ENCODE peak calls at places on chromosome 2, in six cellular contexts. A, O, N, V, P and K are unnamed samples.

GRCh38 chr2:176079285-176079830 is 4.4 kb downstream of the EVX2 start:
- DNase-seq in A (no peak), O (no peak), N (peak; percentile 59), V (no peak), P (no peak), K (no peak)

GRCh38 chr2:168565112-168565511 is 109.0 kb downstream of the CERS6 start:
- DNase-seq in A (no peak), O (no peak), N (no peak), V (no peak), P (no peak), K (no peak)

GRCh38 chr2:232342635-232343565 is 35.7 kb upstream of the ALPP start:
- DNase-seq in A (no peak), O (no peak), N (peak; percentile 9), V (no peak), P (no peak), K (no peak)

GRCh38 chr2:77552956-77553355 is 30.8 kb upstream of the LRRTM4 start:
- DNase-seq in A (peak; percentile 87), O (no peak), N (no peak), V (no peak), P (no peak), K (no peak)

GRCh38 chr2:43084699-43085091 is 141.7 kb downstream of the ZFP36L2 start:
- DNase-seq in A (no peak), O (no peak), N (no peak), V (no peak), P (no peak), K (peak; percentile 57)

GRCh38 chr2:215950009-215950408 is 63.3 kb downstream of the MREG start:
- DNase-seq in A (peak; percentile 19), O (no peak), N (no peak), V (peak; percentile 5), P (no peak), K (no peak)

GRCh38 chr2:20589975-20590703 is 60.8 kb downstream of the HS1BP3 start:
- DNase-seq in A (no peak), O (peak; percentile 37), N (no peak), V (no peak), P (no peak), K (no peak)

GRCh38 chr2:241009601-241010530 is 11.4 kb downstream of the SNED1 start:
- DNase-seq in A (no peak), O (no peak), N (peak; percentile 67), V (peak; percentile 78), P (peak; percentile 73), K (peak; percentile 34)

GRCh38 chr2:163565192-163565591 is 170.6 kb downstream of the FIGN start:
- DNase-seq in A (no peak), O (no peak), N (no peak), V (no peak), P (no peak), K (no peak)

GRCh38 chr2:239534581-239535412 is 134.0 kb upstream of the HDAC4 start:
- DNase-seq in A (no peak), O (peak; percentile 2), N (no peak), V (no peak), P (no peak), K (no peak)

GRCh38 chr2:43169987-43170732 is 56.2 kb downstream of the ZFP36L2 start:
- DNase-seq in A (peak; percentile 71), O (no peak), N (peak; percentile 77), V (peak; percentile 50), P (peak; percentile 76), K (no peak)

GRCh38 chr2:100822587-100823248 is 2.8 kb downstream of the NPAS2 start:
- DNase-seq in A (no peak), O (no peak), N (no peak), V (no peak), P (no peak), K (no peak)

GRCh38 chr2:132669854-132670103 is 226 bp downstream of the LYPD1 start:
- DNase-seq in A (no peak), O (no peak), N (no peak), V (peak; percentile 37), P (no peak), K (peak; percentile 58)

GRCh38 chr2:103161456-103162289 is 399.8 kb downstream of the TMEM182 start:
- DNase-seq in A (peak; percentile 9), O (no peak), N (no peak), V (peak; percentile 7), P (no peak), K (no peak)

GRCh38 chr2:42958036-42958370 is 165.6 kb upstream of the HAAO start:
- DNase-seq in A (no peak), O (no peak), N (no peak), V (no peak), P (no peak), K (no peak)

GRCh38 chr2:20104900-20105545 is 53.6 kb upstream of the LAPTM4A start:
- DNase-seq in A (no peak), O (no peak), N (no peak), V (no peak), P (no peak), K (no peak)

GRCh38 chr2:67574230-67574629 is 177.1 kb downstream of the ETAA1 start:
- DNase-seq in A (no peak), O (no peak), N (no peak), V (no peak), P (no peak), K (no peak)

GRCh38 chr2:74778381-74779371 is 55.3 kb upstream of the HK2 start:
- DNase-seq in A (peak; percentile 87), O (no peak), N (peak; percentile 72), V (no peak), P (no peak), K (no peak)

GRCh38 chr2:240399419-240400318 is 35.8 kb upstream of the GPC1 start:
- DNase-seq in A (peak; percentile 3), O (no peak), N (no peak), V (no peak), P (no peak), K (no peak)

GRCh38 chr2:57981369-57981768 is 65.2 kb upstream of the VRK2 start:
- DNase-seq in A (no peak), O (no peak), N (no peak), V (no peak), P (no peak), K (no peak)

GRCh38 chr2:128720440-128721022 is 401.9 kb upstream of the HS6ST1 start:
- DNase-seq in A (no peak), O (no peak), N (no peak), V (no peak), P (no peak), K (no peak)

GRCh38 chr2:1636791-1637415 is 107.4 kb downstream of the PXDN start:
- DNase-seq in A (no peak), O (no peak), N (no peak), V (no peak), P (no peak), K (no peak)

GRCh38 chr2:218823456-218823855 is 8.1 kb downstream of the PRKAG3 start:
- DNase-seq in A (no peak), O (no peak), N (no peak), V (no peak), P (no peak), K (no peak)

GRCh38 chr2:227206406-227206805 is 42.0 kb downstream of the COL4A3 start:
- DNase-seq in A (no peak), O (no peak), N (no peak), V (no peak), P (no peak), K (no peak)

DNA sequence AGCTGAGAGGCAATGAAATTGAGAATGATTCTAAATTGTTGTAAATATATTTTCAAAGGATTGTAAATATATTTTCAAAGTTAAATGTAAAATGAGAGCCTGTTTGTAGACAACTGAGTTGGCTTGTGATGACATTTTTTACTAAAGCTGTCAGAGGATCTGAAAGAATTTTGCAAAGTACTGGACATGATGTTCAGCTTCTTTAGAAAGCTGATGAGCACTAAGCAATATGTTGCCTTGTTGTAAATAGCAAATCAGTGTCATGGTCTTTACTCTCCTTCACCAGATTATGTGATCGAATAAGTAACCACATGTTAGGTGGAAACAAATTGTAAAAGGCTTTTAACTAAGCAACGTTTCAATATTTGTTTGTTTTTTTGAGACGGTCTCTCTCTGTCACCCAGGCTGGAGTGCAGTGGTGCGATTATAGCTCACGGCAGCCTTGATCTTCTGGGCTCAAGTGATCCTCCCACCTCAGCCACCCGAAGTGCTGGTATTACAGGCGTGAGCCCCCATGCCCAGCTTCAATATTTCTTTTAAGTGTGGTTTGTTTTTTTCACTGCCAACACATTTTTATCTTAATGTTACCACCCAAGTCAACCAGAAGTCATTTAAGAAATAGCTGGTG is 44.0 kb downstream of the E2F6 start:
- DNase-seq in A (no peak), O (no peak), N (no peak), V (no peak), P (no peak), K (no peak)
- TF ChIP-seq CTCF in A (no peak), O (no peak), N (no peak), V (no peak), P (no peak), K (no peak)

GRCh38 chr2:16302431-16302830 is 362.1 kb downstream of the MYCN start:
- DNase-seq in A (no peak), O (no peak), N (no peak), V (no peak), P (no peak), K (no peak)

GRCh38 chr2:16302969-16303592 is 362.6 kb downstream of the CYRIA start:
- DNase-seq in A (no peak), O (no peak), N (no peak), V (no peak), P (no peak), K (no peak)

GRCh38 chr2:16305191-16305590 is 360.4 kb downstream of the CYRIA start:
- DNase-seq in A (no peak), O (no peak), N (no peak), V (no peak), P (no peak), K (no peak)

GRCh38 chr2:16301961-16302360 is 361.6 kb downstream of the MYCN start:
- DNase-seq in A (no peak), O (no peak), N (no peak), V (no peak), P (no peak), K (no peak)

GRCh38 chr2:16303761-16304160 is 361.9 kb downstream of the CYRIA start:
- DNase-seq in A (no peak), O (no peak), N (peak; percentile 22), V (no peak), P (no peak), K (no peak)
- TF ChIP-seq CTCF in A (no peak), O (no peak), N (no peak), V (no peak), P (no peak), K (no peak)

GRCh38 chr2:172113617-172114016 is 10.9 kb upstream of the DLX2 start:
- DNase-seq in A (no peak), O (no peak), N (no peak), V (no peak), P (no peak), K (no peak)
- TF ChIP-seq CTCF in A (peak; percentile 52), O (peak; percentile 21), N (peak; percentile 27), V (peak; percentile 56), P (no peak), K (no peak)

GRCh38 chr2:15622214-15622613 is 30.5 kb downstream of the DDX1 start:
- DNase-seq in A (no peak), O (no peak), N (no peak), V (no peak), P (no peak), K (no peak)

GRCh38 chr2:15623898-15624541 is 32.4 kb downstream of the DDX1 start:
- DNase-seq in A (no peak), O (no peak), N (no peak), V (no peak), P (no peak), K (no peak)

GRCh38 chr2:15623481-15623796 is 31.8 kb downstream of the DDX1 start:
- DNase-seq in A (no peak), O (no peak), N (no peak), V (no peak), P (no peak), K (no peak)

GRCh38 chr2:15620857-15621471 is 29.3 kb downstream of the DDX1 start:
- DNase-seq in A (no peak), O (no peak), N (no peak), V (no peak), P (no peak), K (no peak)

GRCh38 chr2:15622614-15623480 is 31.2 kb downstream of the DDX1 start:
- DNase-seq in A (no peak), O (no peak), N (no peak), V (no peak), P (no peak), K (no peak)
- TF ChIP-seq CTCF in A (no peak), O (no peak), N (no peak), V (no peak), P (no peak), K (no peak)